ENCODE peak calls at places on chromosomes 4 and X, in seven cellular contexts. One of them, this sample, is unnamed.

GRCh38 chr4:102817613-102818268 is 9.6 kb downstream of the UBE2D3 start:
- DNase-seq in DMS 273 treated with DMSO at 0.1 percent for 48 hours: no peak
- DNase-seq in progenitor cell of endocrine pancreas: no peak
- DNase-seq in T47D: no peak
- DNase-seq in T-helper 9 cell: no peak
- DNase-seq in brain microvascular endothelial cell: no peak
- DNase-seq in AG04450: no peak
- DNase-seq in this sample: no peak

GRCh38 chrX:115491766-115492165 is 69.2 kb upstream of the PLS3 start:
- DNase-seq in DMS 273 treated with DMSO at 0.1 percent for 48 hours: no peak
- DNase-seq in progenitor cell of endocrine pancreas: no peak
- DNase-seq in T47D: no peak
- DNase-seq in T-helper 9 cell: no peak
- DNase-seq in brain microvascular endothelial cell: no peak
- DNase-seq in AG04450: no peak
- DNase-seq in this sample: no peak

GRCh38 chr4:41258783-41259182 is 2.1 kb downstream of the UCHL1 start:
- DNase-seq in DMS 273 treated with DMSO at 0.1 percent for 48 hours: no peak
- DNase-seq in progenitor cell of endocrine pancreas: no peak
- DNase-seq in T47D: peak
- DNase-seq in T-helper 9 cell: no peak
- DNase-seq in brain microvascular endothelial cell: peak
- DNase-seq in AG04450: peak
- DNase-seq in this sample: peak

GRCh38 chrX:103614999-103615398 is 7.2 kb downstream of the TCEAL3 start:
- DNase-seq in DMS 273 treated with DMSO at 0.1 percent for 48 hours: no peak
- DNase-seq in progenitor cell of endocrine pancreas: no peak
- DNase-seq in T47D: no peak
- DNase-seq in T-helper 9 cell: no peak
- DNase-seq in brain microvascular endothelial cell: no peak
- DNase-seq in AG04450: no peak
- DNase-seq in this sample: no peak

GRCh38 chrX:122220644-122221373 is 963.3 kb upstream of the GRIA3 start:
- DNase-seq in DMS 273 treated with DMSO at 0.1 percent for 48 hours: no peak
- DNase-seq in progenitor cell of endocrine pancreas: no peak
- DNase-seq in T47D: no peak
- DNase-seq in T-helper 9 cell: no peak
- DNase-seq in brain microvascular endothelial cell: no peak
- DNase-seq in AG04450: no peak
- DNase-seq in this sample: no peak

GRCh38 chr4:600850-601515 is 24.4 kb upstream of the PDE6B start:
- DNase-seq in DMS 273 treated with DMSO at 0.1 percent for 48 hours: no peak
- DNase-seq in progenitor cell of endocrine pancreas: no peak
- DNase-seq in T47D: no peak
- DNase-seq in T-helper 9 cell: no peak
- DNase-seq in brain microvascular endothelial cell: no peak
- DNase-seq in AG04450: no peak
- DNase-seq in this sample: no peak

GRCh38 chrX:68396953-68397352 is 36.3 kb downstream of the OPHN1 start:
- DNase-seq in DMS 273 treated with DMSO at 0.1 percent for 48 hours: no peak
- DNase-seq in progenitor cell of endocrine pancreas: no peak
- DNase-seq in T47D: no peak
- DNase-seq in T-helper 9 cell: no peak
- DNase-seq in brain microvascular endothelial cell: no peak
- DNase-seq in AG04450: no peak
- DNase-seq in this sample: no peak

GRCh38 chr4:139913398-139913990 is 240.5 kb downstream of the MAML3 start:
- DNase-seq in DMS 273 treated with DMSO at 0.1 percent for 48 hours: no peak
- DNase-seq in progenitor cell of endocrine pancreas: no peak
- DNase-seq in T47D: no peak
- DNase-seq in T-helper 9 cell: no peak
- DNase-seq in brain microvascular endothelial cell: no peak
- DNase-seq in AG04450: no peak
- DNase-seq in this sample: no peak

GRCh38 chr4:56653461-56654237 is 27.4 kb downstream of the HOPX start:
- DNase-seq in DMS 273 treated with DMSO at 0.1 percent for 48 hours: no peak
- DNase-seq in progenitor cell of endocrine pancreas: no peak
- DNase-seq in T47D: no peak
- DNase-seq in T-helper 9 cell: peak
- DNase-seq in brain microvascular endothelial cell: no peak
- DNase-seq in AG04450: no peak
- DNase-seq in this sample: no peak

GRCh38 chr4:81546777-81547176 is 75.1 kb upstream of the RASGEF1B start:
- DNase-seq in DMS 273 treated with DMSO at 0.1 percent for 48 hours: no peak
- DNase-seq in progenitor cell of endocrine pancreas: no peak
- DNase-seq in T47D: no peak
- DNase-seq in T-helper 9 cell: no peak
- DNase-seq in brain microvascular endothelial cell: no peak
- DNase-seq in AG04450: no peak
- DNase-seq in this sample: no peak

GRCh38 chr4:47623916-47624554 is 139.0 kb downstream of the ATP10D start:
- DNase-seq in DMS 273 treated with DMSO at 0.1 percent for 48 hours: no peak
- DNase-seq in progenitor cell of endocrine pancreas: no peak
- DNase-seq in T47D: no peak
- DNase-seq in T-helper 9 cell: no peak
- DNase-seq in brain microvascular endothelial cell: peak
- DNase-seq in AG04450: peak
- DNase-seq in this sample: no peak

GRCh38 chr4:70788733-70789132 is 51.0 kb downstream of the GRSF1 start:
- DNase-seq in DMS 273 treated with DMSO at 0.1 percent for 48 hours: no peak
- DNase-seq in progenitor cell of endocrine pancreas: no peak
- DNase-seq in T47D: no peak
- DNase-seq in T-helper 9 cell: no peak
- DNase-seq in brain microvascular endothelial cell: no peak
- DNase-seq in AG04450: no peak
- DNase-seq in this sample: no peak

GRCh38 chr4:79652232-79652631 is 244.2 kb upstream of the GK2 start:
- DNase-seq in DMS 273 treated with DMSO at 0.1 percent for 48 hours: no peak
- DNase-seq in progenitor cell of endocrine pancreas: no peak
- DNase-seq in T47D: peak
- DNase-seq in T-helper 9 cell: no peak
- DNase-seq in brain microvascular endothelial cell: peak
- DNase-seq in AG04450: peak
- DNase-seq in this sample: no peak

GRCh38 chrX:1072637-1073377 is 139.6 kb downstream of the CRLF2 start:
- DNase-seq in DMS 273 treated with DMSO at 0.1 percent for 48 hours: no peak
- DNase-seq in progenitor cell of endocrine pancreas: no peak
- DNase-seq in T47D: no peak
- DNase-seq in T-helper 9 cell: no peak
- DNase-seq in brain microvascular endothelial cell: no peak
- DNase-seq in AG04450: no peak
- DNase-seq in this sample: no peak

GRCh38 chrX:51837451-51837850 is 56.0 kb upstream of the MAGED1 start:
- DNase-seq in DMS 273 treated with DMSO at 0.1 percent for 48 hours: no peak
- DNase-seq in progenitor cell of endocrine pancreas: no peak
- DNase-seq in T47D: no peak
- DNase-seq in T-helper 9 cell: no peak
- DNase-seq in brain microvascular endothelial cell: no peak
- DNase-seq in AG04450: no peak
- DNase-seq in this sample: no peak

This sample was measured in HFF-Myc.